ENCODE peak calls at places on chromosomes 3 and 15, in nine cellular contexts. One of them, this sample, is unnamed.

GRCh38 chr3:172042136-172042535 is 2.8 kb downstream of the FNDC3B start:
- DNase-seq in choroid plexus epithelial cell: no peak
- DNase-seq in heart right ventricle: no peak
- DNase-seq in pancreas: no peak
- DNase-seq in sigmoid colon: no peak
- DNase-seq in WERI-Rb-1: no peak
- DNase-seq in adrenal gland: no peak
- DNase-seq in NB4: no peak
- DNase-seq in lower leg skin: no peak
- DNase-seq in this sample: no peak

GRCh38 chr3:123116116-123116515 is 49.3 kb downstream of the PDIA5 start:
- DNase-seq in heart right ventricle: no peak
- DNase-seq in lower leg skin: no peak
- DNase-seq in NB4: no peak
- DNase-seq in adrenal gland: no peak
- DNase-seq in sigmoid colon: peak
- DNase-seq in choroid plexus epithelial cell: no peak
- DNase-seq in WERI-Rb-1: no peak
- DNase-seq in pancreas: no peak
- DNase-seq in this sample: no peak

GRCh38 chr3:127770671-127771370 is 51.5 kb downstream of the MGLL start:
- DNase-seq in WERI-Rb-1: no peak
- DNase-seq in lower leg skin: no peak
- DNase-seq in NB4: peak
- DNase-seq in choroid plexus epithelial cell: no peak
- DNase-seq in heart right ventricle: no peak
- DNase-seq in pancreas: no peak
- DNase-seq in adrenal gland: no peak
- DNase-seq in sigmoid colon: no peak
- DNase-seq in this sample: no peak

GRCh38 chr15:60079210-60079609 is 75.1 kb downstream of the FOXB1 start:
- DNase-seq in adrenal gland: no peak
- DNase-seq in choroid plexus epithelial cell: peak
- DNase-seq in pancreas: no peak
- DNase-seq in heart right ventricle: no peak
- DNase-seq in NB4: no peak
- DNase-seq in sigmoid colon: no peak
- DNase-seq in WERI-Rb-1: no peak
- DNase-seq in lower leg skin: no peak
- DNase-seq in this sample: no peak

GRCh38 chr15:83653639-83654378 is at the start of gene ADAMTSL3:
- DNase-seq in sigmoid colon: peak
- DNase-seq in WERI-Rb-1: peak
- DNase-seq in pancreas: peak
- DNase-seq in adrenal gland: peak
- DNase-seq in NB4: no peak
- DNase-seq in lower leg skin: no peak
- DNase-seq in choroid plexus epithelial cell: peak
- DNase-seq in heart right ventricle: peak
- DNase-seq in this sample: peak

GRCh38 chr3:42490243-42490642 is 12.2 kb upstream of the VIPR1 start:
- DNase-seq in pancreas: peak
- DNase-seq in lower leg skin: no peak
- DNase-seq in sigmoid colon: peak
- DNase-seq in WERI-Rb-1: no peak
- DNase-seq in heart right ventricle: peak
- DNase-seq in adrenal gland: peak
- DNase-seq in choroid plexus epithelial cell: peak
- DNase-seq in NB4: peak
- DNase-seq in this sample: no peak

GRCh38 chr15:45198337-45199135 is 10.8 kb upstream of the SHF start:
- DNase-seq in NB4: peak
- DNase-seq in lower leg skin: peak
- DNase-seq in heart right ventricle: peak
- DNase-seq in adrenal gland: peak
- DNase-seq in pancreas: peak
- DNase-seq in WERI-Rb-1: peak
- DNase-seq in sigmoid colon: peak
- DNase-seq in choroid plexus epithelial cell: peak
- DNase-seq in this sample: peak

GRCh38 chr15:63246691-63247464 is 30.5 kb upstream of the APH1B start:
- DNase-seq in lower leg skin: peak
- DNase-seq in WERI-Rb-1: peak
- DNase-seq in pancreas: no peak
- DNase-seq in heart right ventricle: no peak
- DNase-seq in NB4: peak
- DNase-seq in adrenal gland: peak
- DNase-seq in choroid plexus epithelial cell: peak
- DNase-seq in sigmoid colon: peak
- DNase-seq in this sample: peak

GRCh38 chr15:34994925-34995324 is 6.8 kb upstream of the ZNF770 start:
- DNase-seq in lower leg skin: no peak
- DNase-seq in pancreas: no peak
- DNase-seq in choroid plexus epithelial cell: no peak
- DNase-seq in sigmoid colon: no peak
- DNase-seq in adrenal gland: no peak
- DNase-seq in heart right ventricle: no peak
- DNase-seq in NB4: no peak
- DNase-seq in WERI-Rb-1: no peak
- DNase-seq in this sample: no peak

GRCh38 chr3:2873986-2874385 is 236.2 kb downstream of the IL5RA start:
- DNase-seq in sigmoid colon: no peak
- DNase-seq in adrenal gland: no peak
- DNase-seq in WERI-Rb-1: no peak
- DNase-seq in heart right ventricle: no peak
- DNase-seq in NB4: no peak
- DNase-seq in pancreas: no peak
- DNase-seq in choroid plexus epithelial cell: no peak
- DNase-seq in lower leg skin: no peak
- DNase-seq in this sample: no peak

GRCh38 chr3:15151166-15151565 is 52.2 kb upstream of the RBSN start:
- DNase-seq in heart right ventricle: no peak
- DNase-seq in NB4: peak
- DNase-seq in sigmoid colon: no peak
- DNase-seq in choroid plexus epithelial cell: no peak
- DNase-seq in pancreas: no peak
- DNase-seq in adrenal gland: no peak
- DNase-seq in lower leg skin: no peak
- DNase-seq in WERI-Rb-1: no peak
- DNase-seq in this sample: no peak

GRCh38 chr15:30923429-30923828 is 19.7 kb downstream of the FAN1 start:
- DNase-seq in sigmoid colon: no peak
- DNase-seq in WERI-Rb-1: no peak
- DNase-seq in choroid plexus epithelial cell: no peak
- DNase-seq in NB4: no peak
- DNase-seq in adrenal gland: no peak
- DNase-seq in heart right ventricle: peak
- DNase-seq in pancreas: no peak
- DNase-seq in lower leg skin: no peak
- DNase-seq in this sample: no peak

GRCh38 chr3:69189487-69189886 is 67.1 kb upstream of the LMOD3 start:
- DNase-seq in NB4: no peak
- DNase-seq in adrenal gland: no peak
- DNase-seq in pancreas: no peak
- DNase-seq in WERI-Rb-1: no peak
- DNase-seq in sigmoid colon: no peak
- DNase-seq in choroid plexus epithelial cell: no peak
- DNase-seq in heart right ventricle: no peak
- DNase-seq in lower leg skin: no peak
- DNase-seq in this sample: no peak

GRCh38 chr3:107201146-107201545 is 176.1 kb upstream of the CCDC54 start:
- DNase-seq in WERI-Rb-1: no peak
- DNase-seq in sigmoid colon: no peak
- DNase-seq in NB4: no peak
- DNase-seq in adrenal gland: no peak
- DNase-seq in choroid plexus epithelial cell: no peak
- DNase-seq in heart right ventricle: no peak
- DNase-seq in pancreas: no peak
- DNase-seq in lower leg skin: no peak
- DNase-seq in this sample: no peak

GRCh38 chr3:107199962-107200465 is 177.2 kb upstream of the CCDC54 start:
- DNase-seq in heart right ventricle: no peak
- DNase-seq in adrenal gland: no peak
- DNase-seq in NB4: no peak
- DNase-seq in lower leg skin: no peak
- DNase-seq in WERI-Rb-1: no peak
- DNase-seq in choroid plexus epithelial cell: no peak
- DNase-seq in pancreas: no peak
- DNase-seq in sigmoid colon: no peak
- DNase-seq in this sample: no peak

GRCh38 chr3:107204121-107204520 is 173.1 kb upstream of the CCDC54 start:
- DNase-seq in pancreas: no peak
- DNase-seq in WERI-Rb-1: no peak
- DNase-seq in NB4: no peak
- DNase-seq in adrenal gland: no peak
- DNase-seq in lower leg skin: no peak
- DNase-seq in sigmoid colon: no peak
- DNase-seq in choroid plexus epithelial cell: no peak
- DNase-seq in heart right ventricle: no peak
- DNase-seq in this sample: no peak

GRCh38 chr3:107193114-107193513 is 184.1 kb upstream of the CCDC54 start:
- DNase-seq in WERI-Rb-1: no peak
- DNase-seq in NB4: no peak
- DNase-seq in lower leg skin: no peak
- DNase-seq in adrenal gland: no peak
- DNase-seq in sigmoid colon: no peak
- DNase-seq in heart right ventricle: no peak
- DNase-seq in pancreas: no peak
- DNase-seq in choroid plexus epithelial cell: no peak
- DNase-seq in this sample: no peak

DNA sequence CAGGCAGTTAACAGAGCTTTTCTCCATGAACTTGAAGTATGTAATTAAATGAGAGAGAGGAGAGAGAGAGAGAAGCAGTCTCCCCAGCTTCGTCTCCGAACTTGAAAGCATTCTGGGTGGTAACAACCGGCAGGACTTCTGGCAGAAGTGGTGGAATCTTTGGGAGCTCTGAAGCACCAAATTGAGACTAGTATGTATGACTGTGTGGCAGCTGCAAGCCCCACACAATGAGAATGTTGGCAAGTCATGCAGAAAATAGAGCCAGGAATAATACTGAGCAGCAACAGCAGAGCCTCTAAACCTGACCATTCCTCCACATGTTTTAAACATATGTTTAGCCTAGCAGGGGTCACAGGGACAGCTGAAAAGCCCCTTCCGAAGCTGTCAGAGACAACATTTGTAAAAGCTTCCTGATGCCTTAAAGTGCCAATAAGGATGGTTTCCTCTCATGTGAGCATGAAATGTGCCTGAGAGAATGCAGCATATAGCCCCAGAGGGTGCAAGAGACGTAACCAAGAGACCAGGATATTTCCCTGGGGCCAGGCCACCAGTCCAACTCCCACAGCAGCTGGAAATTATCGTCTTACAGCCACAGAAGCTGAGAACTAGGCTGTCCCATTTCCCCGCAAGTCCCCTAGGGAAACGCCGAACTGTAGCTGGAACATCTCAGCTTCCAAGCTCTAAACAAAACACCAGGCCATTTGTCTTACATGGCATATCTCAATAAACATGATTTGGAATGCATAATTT is 178.5 kb upstream of the CCDC54 start:
- DNase-seq in lower leg skin: no peak
- DNase-seq in choroid plexus epithelial cell: peak
- DNase-seq in WERI-Rb-1: no peak
- DNase-seq in pancreas: no peak
- DNase-seq in NB4: no peak
- DNase-seq in adrenal gland: no peak
- DNase-seq in heart right ventricle: peak
- DNase-seq in sigmoid colon: no peak
- DNase-seq in this sample: peak
- H3K4me3 ChIP-seq in lower leg skin: no peak
- H3K4me3 ChIP-seq in choroid plexus epithelial cell: no peak
- H3K4me3 ChIP-seq in WERI-Rb-1: no peak
- H3K4me3 ChIP-seq in pancreas: no peak
- H3K4me3 ChIP-seq in NB4: no peak
- H3K4me3 ChIP-seq in adrenal gland: no peak
- H3K4me3 ChIP-seq in heart right ventricle: peak
- H3K4me3 ChIP-seq in sigmoid colon: no peak
- H3K4me3 ChIP-seq in this sample: peak

GRCh38 chr3:28917895-28918294 is 363.0 kb upstream of the RBMS3 start:
- DNase-seq in adrenal gland: no peak
- DNase-seq in sigmoid colon: no peak
- DNase-seq in choroid plexus epithelial cell: no peak
- DNase-seq in WERI-Rb-1: no peak
- DNase-seq in heart right ventricle: no peak
- DNase-seq in pancreas: no peak
- DNase-seq in NB4: no peak
- DNase-seq in lower leg skin: no peak
- DNase-seq in this sample: no peak

GRCh38 chr3:28916713-28917499 is 364.0 kb upstream of the RBMS3 start:
- DNase-seq in sigmoid colon: peak
- DNase-seq in WERI-Rb-1: peak
- DNase-seq in lower leg skin: peak
- DNase-seq in NB4: peak
- DNase-seq in choroid plexus epithelial cell: peak
- DNase-seq in heart right ventricle: peak
- DNase-seq in pancreas: no peak
- DNase-seq in adrenal gland: peak
- DNase-seq in this sample: peak

GRCh38 chr3:28912120-28912885 is 368.6 kb upstream of the RBMS3 start:
- DNase-seq in adrenal gland: no peak
- DNase-seq in heart right ventricle: no peak
- DNase-seq in WERI-Rb-1: no peak
- DNase-seq in NB4: no peak
- DNase-seq in pancreas: no peak
- DNase-seq in sigmoid colon: no peak
- DNase-seq in choroid plexus epithelial cell: peak
- DNase-seq in lower leg skin: no peak
- DNase-seq in this sample: no peak

GRCh38 chr3:28915711-28916481 is 365.0 kb upstream of the RBMS3 start:
- DNase-seq in WERI-Rb-1: peak
- DNase-seq in NB4: peak
- DNase-seq in sigmoid colon: peak
- DNase-seq in lower leg skin: no peak
- DNase-seq in choroid plexus epithelial cell: peak
- DNase-seq in heart right ventricle: peak
- DNase-seq in adrenal gland: peak
- DNase-seq in pancreas: no peak
- DNase-seq in this sample: peak
- TF ChIP-seq CTCF in WERI-Rb-1: peak
- TF ChIP-seq CTCF in NB4: no peak
- TF ChIP-seq CTCF in sigmoid colon: no peak
- TF ChIP-seq CTCF in lower leg skin: no peak
- TF ChIP-seq CTCF in choroid plexus epithelial cell: peak
- TF ChIP-seq CTCF in heart right ventricle: no peak
- TF ChIP-seq CTCF in adrenal gland: no peak
- TF ChIP-seq CTCF in pancreas: no peak
- TF ChIP-seq CTCF in this sample: peak

GRCh38 chr3:125212509-125213372 is at the start of gene SLC12A8:
- DNase-seq in adrenal gland: peak
- DNase-seq in pancreas: peak
- DNase-seq in choroid plexus epithelial cell: no peak
- DNase-seq in lower leg skin: no peak
- DNase-seq in WERI-Rb-1: peak
- DNase-seq in heart right ventricle: no peak
- DNase-seq in sigmoid colon: no peak
- DNase-seq in NB4: no peak
- DNase-seq in this sample: no peak
- H3K4me3 ChIP-seq in adrenal gland: peak
- H3K4me3 ChIP-seq in pancreas: peak
- H3K4me3 ChIP-seq in choroid plexus epithelial cell: peak
- H3K4me3 ChIP-seq in lower leg skin: peak
- H3K4me3 ChIP-seq in WERI-Rb-1: peak
- H3K4me3 ChIP-seq in heart right ventricle: peak
- H3K4me3 ChIP-seq in sigmoid colon: peak
- H3K4me3 ChIP-seq in NB4: no peak
- H3K4me3 ChIP-seq in this sample: peak

GRCh38 chr15:51688863-51689262 is 7.6 kb downstream of the SCG3 start:
- DNase-seq in pancreas: no peak
- DNase-seq in NB4: no peak
- DNase-seq in adrenal gland: no peak
- DNase-seq in WERI-Rb-1: no peak
- DNase-seq in lower leg skin: no peak
- DNase-seq in sigmoid colon: no peak
- DNase-seq in choroid plexus epithelial cell: peak
- DNase-seq in heart right ventricle: no peak
- DNase-seq in this sample: no peak
- TF ChIP-seq CTCF in pancreas: no peak
- TF ChIP-seq CTCF in NB4: no peak
- TF ChIP-seq CTCF in adrenal gland: no peak
- TF ChIP-seq CTCF in WERI-Rb-1: no peak
- TF ChIP-seq CTCF in lower leg skin: no peak
- TF ChIP-seq CTCF in sigmoid colon: no peak
- TF ChIP-seq CTCF in choroid plexus epithelial cell: peak
- TF ChIP-seq CTCF in heart right ventricle: peak
- TF ChIP-seq CTCF in this sample: peak

This sample was measured in foreskin fibroblast.